ENCODE peak calls at places on chromosomes 1 and 21, in eight cellular contexts. W, U, Y, C, B, G, I and H are unnamed samples.

GRCh38 chr1:27412502-27412901 is 20.1 kb downstream of the GPR3 start:
- DNase-seq in W (no peak), G (no peak), B (no peak), U (no peak), I (no peak), Y (no peak), C (no peak), H (no peak)

GRCh38 chr1:47898156-47898825 is 98.9 kb downstream of the TRABD2B start:
- DNase-seq in G (no peak), U (no peak), C (no peak), W (no peak), Y (no peak), I (no peak), B (no peak), H (no peak)

GRCh38 chr21:43764576-43765495 is 11.3 kb downstream of the CSTB start:
- DNase-seq in Y (no peak), G (no peak), I (no peak), C (no peak), B (no peak), U (no peak), W (no peak), H (no peak)

GRCh38 chr21:46269466-46269865 is 15.9 kb downstream of the MCM3AP start:
- DNase-seq in U (no peak), B (no peak), C (no peak), W (no peak), I (no peak), Y (no peak), G (no peak), H (no peak)

GRCh38 chr1:178613271-178613945 is 100.5 kb downstream of the TEX35 start:
- DNase-seq in I (no peak), Y (no peak), G (no peak), U (no peak), W (no peak), B (no peak), C (no peak), H (no peak)

GRCh38 chr1:228903573-228904122 is 168.4 kb downstream of the RHOU start:
- DNase-seq in U (no peak), B (no peak), G (peak; percentile 17), Y (no peak), I (no peak), C (no peak), W (no peak), H (no peak)

GRCh38 chr1:12542138-12542465 is 75.9 kb downstream of the DHRS3 start:
- DNase-seq in Y (no peak), B (no peak), C (no peak), W (no peak), U (no peak), G (no peak), I (no peak), H (no peak)

GRCh38 chr1:114589122-114589521 is 7.7 kb upstream of the BCAS2 start:
- DNase-seq in U (no peak), B (no peak), Y (no peak), I (no peak), C (no peak), G (no peak), W (no peak), H (no peak)

GRCh38 chr1:229253170-229253974 is 17.5 kb upstream of the RAB4A start:
- DNase-seq in Y (no peak), I (no peak), C (no peak), U (peak; percentile 47), G (no peak), W (no peak), B (no peak), H (no peak)

GRCh38 chr1:17081439-17081838 is 27.6 kb upstream of the SDHB start:
- DNase-seq in C (no peak), B (no peak), U (no peak), Y (peak; percentile 72), I (no peak), G (no peak), W (no peak), H (no peak)

GRCh38 chr1:39196244-39197215 is 8.0 kb upstream of the MACF1 start:
- DNase-seq in C (no peak), U (no peak), W (peak; percentile 54), Y (peak; percentile 85), I (no peak), B (peak; percentile 50), G (peak; percentile 49), H (no peak)

GRCh38 chr1:65952692-65953091 is 160.0 kb downstream of the PDE4B start:
- DNase-seq in U (no peak), W (no peak), Y (no peak), B (no peak), I (no peak), C (no peak), G (peak; percentile 19), H (no peak)

GRCh38 chr1:154076413-154076812 is 78.5 kb downstream of the NUP210L start:
- DNase-seq in C (no peak), I (no peak), Y (no peak), U (no peak), G (no peak), W (no peak), B (no peak), H (no peak)

DNA sequence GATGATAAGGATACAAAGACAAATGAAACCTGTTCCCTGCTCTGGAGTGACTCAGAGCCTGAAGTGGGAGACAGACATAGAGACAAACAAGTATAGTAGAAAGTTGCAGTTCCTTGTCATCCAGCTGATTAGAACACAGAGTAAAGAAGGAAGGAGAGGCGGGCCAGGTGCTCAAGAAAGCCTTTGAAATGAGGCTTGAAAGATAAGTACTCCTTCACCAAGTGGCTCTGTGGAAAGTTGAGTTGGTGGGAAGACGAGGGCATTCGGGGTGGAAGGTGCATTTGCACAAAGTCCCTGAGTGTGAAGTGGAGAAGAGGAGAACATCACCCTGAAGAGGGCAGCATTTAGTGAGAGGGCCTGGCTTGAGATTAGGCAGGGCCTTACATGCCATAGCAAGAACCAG is 17.0 kb downstream of the MARK1 start:
- DNase-seq in B (no peak), I (no peak), W (no peak), U (peak; percentile 12), C (no peak), G (peak; percentile 25), Y (peak; percentile 17), H (no peak)
- TF ChIP-seq CTCF in B (no peak), I (no peak), W (no peak), U (no peak), C (no peak), G (peak; percentile 35), Y (peak; percentile 2), H (no peak)

DNA sequence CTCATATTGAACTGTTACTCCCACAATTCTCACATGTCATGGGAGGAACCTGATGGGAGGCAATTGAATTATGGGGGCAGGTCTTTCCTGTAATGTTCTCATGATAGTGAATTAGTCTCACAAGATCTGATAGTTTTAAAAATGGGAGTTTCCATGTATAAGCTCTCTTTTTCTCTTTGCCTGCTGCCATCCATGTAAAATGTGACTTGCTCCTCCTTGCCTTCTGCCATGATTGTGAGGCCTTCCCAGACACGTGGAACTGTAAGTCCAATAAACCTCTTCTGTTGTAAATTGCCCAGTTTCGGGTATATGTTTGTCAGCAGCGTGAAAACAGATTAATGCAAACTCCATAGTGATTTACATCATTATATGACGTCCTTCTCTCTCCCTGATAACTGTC is 759.7 kb upstream of the RGS18 start:
- DNase-seq in C (no peak), U (no peak), B (no peak), G (no peak), Y (no peak), W (no peak), I (no peak), H (no peak)
- TF ChIP-seq CTCF in C (no peak), U (no peak), B (no peak), G (no peak), Y (no peak), W (no peak), I (no peak), H (no peak)

GRCh38 chr1:107526524-107527198 is 385.8 kb downstream of the NTNG1 start:
- DNase-seq in I (no peak), G (no peak), U (no peak), W (no peak), B (no peak), C (no peak), Y (no peak), H (no peak)

GRCh38 chr1:107531065-107531908 is 390.4 kb downstream of the NTNG1 start:
- DNase-seq in U (no peak), C (no peak), I (no peak), W (no peak), G (no peak), B (no peak), Y (no peak), H (no peak)

GRCh38 chr1:107532318-107532717 is 391.5 kb downstream of the NTNG1 start:
- DNase-seq in C (no peak), I (no peak), B (no peak), U (no peak), W (no peak), G (no peak), Y (no peak), H (no peak)

GRCh38 chr1:107530543-107530942 is 389.7 kb downstream of the NTNG1 start:
- DNase-seq in W (no peak), C (no peak), Y (no peak), B (peak; percentile 12), G (no peak), I (no peak), U (no peak), H (no peak)

DNA sequence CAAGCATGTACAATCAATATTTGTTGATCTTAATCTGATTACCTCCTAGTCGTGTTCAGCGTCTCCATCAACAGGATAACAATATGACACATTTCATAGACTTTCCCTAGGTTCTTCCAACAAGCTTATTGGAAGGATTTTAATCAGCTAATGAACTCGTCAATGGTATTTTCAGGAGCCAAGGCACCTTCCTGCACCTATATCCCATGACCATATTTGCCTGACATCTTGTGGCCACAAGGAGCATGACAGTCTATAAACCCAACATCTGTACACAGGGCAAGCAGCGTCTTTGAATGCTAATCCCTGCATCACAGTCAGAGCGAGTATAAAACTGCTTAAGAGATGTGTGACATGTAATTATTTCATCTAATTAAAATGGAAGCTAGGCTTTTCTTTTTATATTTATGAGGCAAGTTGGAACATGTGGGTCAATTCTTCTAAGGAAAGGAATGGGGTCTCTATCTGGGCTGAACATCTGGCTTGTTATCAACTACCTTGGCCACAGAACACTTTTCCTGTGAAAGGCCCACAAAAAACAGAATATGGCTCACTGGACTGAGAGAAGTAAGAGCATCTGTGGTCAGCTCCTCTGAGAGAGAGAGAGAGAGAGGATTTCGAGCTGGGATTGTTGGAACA is 388.8 kb downstream of the NTNG1 start:
- DNase-seq in Y (peak; percentile 72), B (no peak), W (no peak), C (peak; percentile 32), U (peak; percentile 9), I (no peak), G (peak; percentile 51), H (no peak)
- TF ChIP-seq CTCF in Y (peak; percentile 86), B (peak; percentile 81), W (peak; percentile 39), C (peak; percentile 58), U (peak; percentile 38), I (peak; percentile 59), G (peak; percentile 74), H (peak; percentile 25)

DNA sequence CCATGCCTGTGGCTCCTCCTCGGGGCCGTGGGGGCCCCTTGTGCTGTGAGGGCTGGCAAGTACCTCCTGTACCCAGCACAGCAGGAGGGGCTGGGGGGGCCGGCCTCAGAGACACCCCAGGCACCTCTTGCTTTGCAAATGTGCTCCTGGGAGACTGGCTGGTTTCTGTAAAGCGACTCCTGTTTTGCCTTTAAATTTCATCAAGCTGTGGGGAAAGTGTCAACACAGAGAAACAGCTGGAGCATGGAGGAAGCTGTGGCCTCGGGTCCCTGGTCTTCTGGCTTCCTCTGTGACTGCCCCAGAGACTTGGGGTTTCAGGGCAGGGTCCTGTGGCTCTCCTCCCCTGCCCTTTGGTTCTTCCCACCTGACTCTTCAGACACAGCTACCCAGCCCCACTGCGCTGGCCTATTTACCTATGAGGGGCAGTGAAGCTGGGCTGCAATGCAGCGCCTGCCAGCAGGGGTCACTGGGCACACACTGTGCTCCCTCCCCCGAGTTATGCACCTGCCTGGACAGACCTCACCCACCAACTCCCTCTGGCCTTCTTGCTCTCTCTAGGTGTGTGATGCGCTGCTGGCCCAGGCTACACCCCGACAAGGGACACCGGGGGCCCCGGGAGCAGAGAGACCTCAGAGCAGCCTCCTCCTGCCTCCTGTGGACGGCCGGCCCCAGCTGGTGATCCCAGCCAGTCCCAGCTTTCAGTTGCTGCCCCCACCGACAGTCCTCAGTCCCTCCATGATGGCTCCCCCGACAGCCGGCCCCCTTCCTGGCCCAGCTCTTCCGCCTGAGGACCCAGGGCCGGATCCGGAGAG is 17.6 kb upstream of the PEX10 start:
- DNase-seq in I (no peak), C (no peak), B (no peak), G (no peak), U (no peak), Y (peak; percentile 45), W (no peak), H (no peak)
- TF ChIP-seq CTCF in I (peak; percentile 22), C (peak; percentile 32), B (peak; percentile 42), G (peak; percentile 24), U (no peak), Y (peak; percentile 51), W (no peak), H (no peak)